ENCODE peak calls at places on chromosome 15, in four cellular contexts. One of them, this sample, is unnamed.

GRCh38 chr15:82543155-82543554 is 2.9 kb upstream of the RPS17 start:
- DNase-seq in HepG2: no peak
- DNase-seq in GM12878: no peak
- DNase-seq in K562: peak
- DNase-seq in this sample: no peak

GRCh38 chr15:98946301-98947255 is 61.0 kb downstream of the PGPEP1L start:
- DNase-seq in HepG2: no peak
- DNase-seq in GM12878: no peak
- DNase-seq in K562: no peak
- DNase-seq in this sample: no peak

GRCh38 chr15:31206386-31207174 is 105.1 kb upstream of the TRPM1 start:
- DNase-seq in HepG2: no peak
- DNase-seq in GM12878: no peak
- DNase-seq in K562: no peak
- DNase-seq in this sample: peak

GRCh38 chr15:33031324-33031736 is 163.2 kb downstream of the FMN1 start:
- DNase-seq in HepG2: no peak
- DNase-seq in GM12878: no peak
- DNase-seq in K562: no peak
- DNase-seq in this sample: no peak

GRCh38 chr15:92123848-92124631 is 269.6 kb upstream of the ST8SIA2 start:
- DNase-seq in HepG2: no peak
- DNase-seq in GM12878: no peak
- DNase-seq in K562: no peak
- DNase-seq in this sample: no peak

GRCh38 chr15:80736571-80736970 is 41.5 kb downstream of the ABHD17C start:
- DNase-seq in HepG2: no peak
- DNase-seq in GM12878: no peak
- DNase-seq in K562: no peak
- DNase-seq in this sample: no peak

GRCh38 chr15:101597360-101597928 is 54.7 kb downstream of the TM2D3 start:
- DNase-seq in HepG2: no peak
- DNase-seq in GM12878: no peak
- DNase-seq in K562: no peak
- DNase-seq in this sample: no peak

GRCh38 chr15:51334011-51334426 is 4.4 kb downstream of the CYP19A1 start:
- DNase-seq in HepG2: no peak
- DNase-seq in GM12878: no peak
- DNase-seq in K562: no peak
- DNase-seq in this sample: no peak

GRCh38 chr15:82951472-82952155 is 906 bp downstream of the HOMER2 start:
- DNase-seq in HepG2: no peak
- DNase-seq in GM12878: no peak
- DNase-seq in K562: no peak
- DNase-seq in this sample: peak

GRCh38 chr15:94230886-94231727 is at the start of gene MCTP2:
- DNase-seq in HepG2: peak
- DNase-seq in GM12878: peak
- DNase-seq in K562: no peak
- DNase-seq in this sample: peak

GRCh38 chr15:41899854-41900442 is 6.1 kb upstream of the SPTBN5 start:
- DNase-seq in HepG2: no peak
- DNase-seq in GM12878: no peak
- DNase-seq in K562: no peak
- DNase-seq in this sample: no peak

GRCh38 chr15:80773122-80773551 is 6.0 kb upstream of the CEMIP start:
- DNase-seq in HepG2: no peak
- DNase-seq in GM12878: no peak
- DNase-seq in K562: no peak
- DNase-seq in this sample: no peak

GRCh38 chr15:58267026-58267425 is 128.8 kb downstream of the AQP9 start:
- DNase-seq in HepG2: no peak
- DNase-seq in GM12878: no peak
- DNase-seq in K562: no peak
- DNase-seq in this sample: no peak

GRCh38 chr15:83651541-83651940 is 2.4 kb upstream of the ADAMTSL3 start:
- DNase-seq in HepG2: no peak
- DNase-seq in GM12878: no peak
- DNase-seq in K562: no peak
- DNase-seq in this sample: no peak

GRCh38 chr15:88166330-88166993 is 90.1 kb downstream of the NTRK3 start:
- DNase-seq in HepG2: peak
- DNase-seq in GM12878: no peak
- DNase-seq in K562: peak
- DNase-seq in this sample: no peak

GRCh38 chr15:38299216-38299615 is 46.6 kb downstream of the SPRED1 start:
- DNase-seq in HepG2: no peak
- DNase-seq in GM12878: no peak
- DNase-seq in K562: no peak
- DNase-seq in this sample: no peak

GRCh38 chr15:52019394-52020252 is 604 bp downstream of the MAPK6 start:
- DNase-seq in HepG2: peak
- DNase-seq in GM12878: no peak
- DNase-seq in K562: peak
- DNase-seq in this sample: peak

GRCh38 chr15:84572231-84572630 is 28.6 kb upstream of the ZSCAN2 start:
- DNase-seq in HepG2: no peak
- DNase-seq in GM12878: no peak
- DNase-seq in K562: no peak
- DNase-seq in this sample: no peak

GRCh38 chr15:74320358-74321247 is 46.8 kb downstream of the CYP11A1 start:
- DNase-seq in HepG2: peak
- DNase-seq in GM12878: no peak
- DNase-seq in K562: peak
- DNase-seq in this sample: peak

GRCh38 chr15:65249641-65250040 is 37.0 kb downstream of the PARP16 start:
- DNase-seq in HepG2: no peak
- DNase-seq in GM12878: peak
- DNase-seq in K562: no peak
- DNase-seq in this sample: no peak

GRCh38 chr15:101528108-101528916 is 38.8 kb upstream of the PCSK6 start:
- DNase-seq in HepG2: peak
- DNase-seq in GM12878: no peak
- DNase-seq in K562: no peak
- DNase-seq in this sample: no peak

GRCh38 chr15:33201376-33202189 is 7.1 kb upstream of the FMN1 start:
- DNase-seq in HepG2: peak
- DNase-seq in GM12878: peak
- DNase-seq in K562: peak
- DNase-seq in this sample: peak

GRCh38 chr15:20340931-20341661 is 200.5 kb downstream of the GOLGA6L6 start:
- DNase-seq in HepG2: no peak
- DNase-seq in GM12878: no peak
- DNase-seq in K562: no peak
- DNase-seq in this sample: peak

GRCh38 chr15:88032787-88033186 is 223.8 kb downstream of the NTRK3 start:
- DNase-seq in HepG2: no peak
- DNase-seq in GM12878: no peak
- DNase-seq in K562: no peak
- DNase-seq in this sample: no peak

GRCh38 chr15:38050529-38050928 is 116.1 kb downstream of the TMCO5A start:
- DNase-seq in HepG2: no peak
- DNase-seq in GM12878: no peak
- DNase-seq in K562: no peak
- DNase-seq in this sample: no peak

GRCh38 chr15:55549305-55549704 is 38.8 kb downstream of the PYGO1 start:
- DNase-seq in HepG2: no peak
- DNase-seq in GM12878: no peak
- DNase-seq in K562: no peak
- DNase-seq in this sample: no peak

GRCh38 chr15:48966595-48967301 is 3.0 kb upstream of the SHC4 start:
- DNase-seq in HepG2: no peak
- DNase-seq in GM12878: peak
- DNase-seq in K562: no peak
- DNase-seq in this sample: no peak

GRCh38 chr15:83694030-83694429 is 40.1 kb downstream of the ADAMTSL3 start:
- DNase-seq in HepG2: no peak
- DNase-seq in GM12878: no peak
- DNase-seq in K562: no peak
- DNase-seq in this sample: no peak

GRCh38 chr15:94671845-94672524 is 440.6 kb downstream of the MCTP2 start:
- DNase-seq in HepG2: no peak
- DNase-seq in GM12878: no peak
- DNase-seq in K562: peak
- DNase-seq in this sample: no peak

GRCh38 chr15:20348291-20348899 is 193.2 kb downstream of the GOLGA6L6 start:
- DNase-seq in HepG2: no peak
- DNase-seq in GM12878: no peak
- DNase-seq in K562: no peak
- DNase-seq in this sample: no peak

GRCh38 chr15:33737687-33738606 is 230.3 kb upstream of the CHRM5 start:
- DNase-seq in HepG2: peak
- DNase-seq in GM12878: no peak
- DNase-seq in K562: peak
- DNase-seq in this sample: peak

GRCh38 chr15:31337352-31338031 is 10.9 kb downstream of the KLF13 start:
- DNase-seq in HepG2: no peak
- DNase-seq in GM12878: no peak
- DNase-seq in K562: no peak
- DNase-seq in this sample: no peak

DNA sequence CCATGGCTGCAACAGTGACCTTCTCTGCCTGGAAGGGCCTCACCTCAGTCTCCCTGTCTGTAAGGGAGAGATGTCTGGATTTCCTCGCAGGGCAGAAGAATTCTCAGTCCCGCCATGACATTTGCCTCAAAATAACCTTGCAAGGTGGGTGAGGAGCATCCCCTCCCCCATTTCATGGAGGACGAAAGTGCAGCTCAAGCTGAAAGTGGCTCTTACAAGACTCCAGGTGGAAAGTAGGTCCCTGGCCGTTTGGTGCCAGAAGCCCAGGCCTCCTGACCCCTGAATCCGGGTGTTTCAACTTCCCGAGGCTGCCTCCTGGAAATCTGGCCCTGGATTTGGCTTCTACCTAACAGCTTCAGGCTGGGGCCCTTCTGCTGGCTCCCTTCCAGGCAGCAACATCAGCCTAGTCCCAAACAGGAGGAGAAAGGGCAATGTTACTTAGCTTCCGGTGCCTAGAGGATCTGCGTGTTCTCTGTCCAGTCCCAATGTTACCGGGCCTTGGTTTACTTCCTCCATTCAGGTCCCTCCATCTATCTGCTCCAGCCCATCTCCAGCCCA is 769 bp upstream of the CSPG4 start:
- DNase-seq in HepG2: no peak
- DNase-seq in GM12878: no peak
- DNase-seq in K562: peak
- DNase-seq in this sample: no peak
- H3K9ac ChIP-seq in HepG2: peak
- H3K9ac ChIP-seq in GM12878: no peak
- H3K9ac ChIP-seq in K562: peak
- H3K9ac ChIP-seq in this sample: no peak

DNA sequence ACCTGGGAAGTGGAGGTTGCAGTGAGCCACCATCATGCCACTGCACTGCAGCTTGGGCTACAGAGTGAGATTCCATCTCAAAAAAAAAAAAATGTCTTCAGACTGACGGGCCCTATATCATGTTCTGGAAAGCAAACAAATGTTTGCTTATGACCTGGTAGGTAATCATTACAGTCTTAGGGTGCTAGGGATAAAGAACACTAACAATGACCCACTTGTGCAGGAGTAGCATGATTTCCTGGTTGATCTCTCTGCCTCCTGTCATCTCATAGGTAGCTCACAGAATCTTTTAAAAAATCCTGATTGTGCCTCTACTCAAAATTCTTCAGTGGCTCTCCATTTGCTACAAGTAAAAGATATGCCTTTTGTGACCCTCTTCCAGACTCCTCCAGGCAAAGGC is 74.5 kb upstream of the TSPAN3 start:
- DNase-seq in HepG2: peak
- DNase-seq in GM12878: no peak
- DNase-seq in K562: no peak
- DNase-seq in this sample: no peak
- TF ChIP-seq SMC3 in HepG2: no peak
- TF ChIP-seq SMC3 in GM12878: no peak
- TF ChIP-seq SMC3 in K562: no peak
- TF ChIP-seq SMC3 in this sample: no peak

GRCh38 chr15:67967871-67968423 is 86.2 kb upstream of the PIAS1 start:
- DNase-seq in HepG2: no peak
- DNase-seq in GM12878: no peak
- DNase-seq in K562: peak
- DNase-seq in this sample: peak
- TF ChIP-seq TAF1 in HepG2: no peak
- TF ChIP-seq TAF1 in GM12878: no peak
- TF ChIP-seq TAF1 in K562: no peak
- TF ChIP-seq TAF1 in this sample: peak

GRCh38 chr15:40344631-40345120 is 3.9 kb upstream of the CCDC9B start:
- DNase-seq in HepG2: peak
- DNase-seq in GM12878: no peak
- DNase-seq in K562: peak
- DNase-seq in this sample: peak
- H3K9ac ChIP-seq in HepG2: no peak
- H3K9ac ChIP-seq in GM12878: no peak
- H3K9ac ChIP-seq in K562: no peak
- H3K9ac ChIP-seq in this sample: no peak

DNA sequence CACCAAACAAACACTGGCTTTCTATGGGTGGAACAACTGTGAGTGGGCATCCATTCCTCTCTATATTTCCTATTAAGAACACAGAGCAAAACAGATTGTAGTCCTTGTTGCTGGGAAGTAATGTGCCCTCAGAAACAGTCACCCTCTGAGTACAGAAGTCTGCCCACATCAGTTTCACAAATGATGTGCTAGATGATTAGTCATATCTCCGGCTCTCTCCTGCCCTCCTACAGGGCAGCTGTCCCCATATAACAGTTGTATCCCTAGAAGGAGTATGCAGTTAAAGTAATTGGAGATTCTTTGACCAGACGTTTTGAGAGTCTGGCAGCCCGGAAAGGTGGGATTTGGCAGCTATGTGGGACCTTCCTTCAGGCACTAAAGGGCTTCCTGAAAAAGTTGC is 159.9 kb downstream of the APBA2 start:
- DNase-seq in HepG2: no peak
- DNase-seq in GM12878: no peak
- DNase-seq in K562: no peak
- DNase-seq in this sample: no peak
- TF ChIP-seq SMC3 in HepG2: no peak
- TF ChIP-seq SMC3 in GM12878: no peak
- TF ChIP-seq SMC3 in K562: no peak
- TF ChIP-seq SMC3 in this sample: no peak